ENCODE peak calls at places on chromosomes 5 and 9, in seven cellular contexts. C, Y, V, M, J, P and Z are unnamed samples.

GRCh38 chr5:14036947-14037346 is 92.5 kb upstream of the DNAH5 start:
- DNase-seq in C (no peak), V (peak), P (no peak), J (peak), M (peak), Y (no peak), Z (no peak)

GRCh38 chr9:87567047-87567446 is 69.4 kb downstream of the DAPK1 start:
- DNase-seq in V (no peak), C (peak), P (peak), Y (no peak), J (no peak), M (peak), Z (peak)

GRCh38 chr5:92504346-92504745 is 1076.7 kb downstream of the NR2F1-AS1 start:
- DNase-seq in V (peak), P (no peak), Y (no peak), J (no peak), M (no peak), C (no peak), Z (no peak)

GRCh38 chr5:139182528-139183296 is 15.5 kb downstream of the SIL1 start:
- DNase-seq in P (no peak), J (no peak), C (no peak), M (no peak), V (no peak), Y (no peak), Z (no peak)

GRCh38 chr5:80967500-80968181 is 7.5 kb downstream of the RASGRF2 start:
- DNase-seq in J (peak), M (peak), Y (no peak), P (no peak), V (peak), C (peak), Z (peak)

GRCh38 chr9:38009035-38009501 is 60.0 kb downstream of the SHB start:
- DNase-seq in J (no peak), C (no peak), V (no peak), Y (no peak), P (no peak), M (no peak), Z (no peak)

GRCh38 chr5:60677831-60678664 is 21.9 kb downstream of the DEPDC1B start:
- DNase-seq in V (peak), J (peak), P (peak), Y (no peak), M (peak), C (no peak), Z (no peak)

GRCh38 chr5:80141147-80141671 is 106.1 kb downstream of the THBS4 start:
- DNase-seq in J (no peak), V (no peak), M (peak), P (no peak), Y (peak), C (peak), Z (peak)

GRCh38 chr5:174793076-174793475 is 68.7 kb downstream of the MSX2 start:
- DNase-seq in P (no peak), V (no peak), M (no peak), J (no peak), Y (no peak), C (no peak), Z (no peak)

GRCh38 chr5:3593771-3594513 is 1.7 kb upstream of the IRX1 start:
- DNase-seq in C (no peak), P (no peak), Y (no peak), J (no peak), M (peak), V (peak), Z (no peak)

GRCh38 chr5:115098041-115098702 is 71.5 kb downstream of the TRIM36 start:
- DNase-seq in Y (peak), P (peak), M (peak), C (no peak), V (peak), J (peak), Z (peak)

GRCh38 chr5:132023258-132024116 is 12.0 kb upstream of the ACSL6 start:
- DNase-seq in P (no peak), C (no peak), M (no peak), Y (no peak), V (no peak), J (no peak), Z (no peak)

GRCh38 chr9:13427587-13427986 is 148.1 kb upstream of the MPDZ start:
- DNase-seq in C (no peak), J (peak), V (peak), Y (peak), M (peak), P (peak), Z (no peak)

GRCh38 chr9:17793713-17794622 is 215.1 kb downstream of the SH3GL2 start:
- DNase-seq in Y (no peak), M (peak), V (peak), J (no peak), P (no peak), C (no peak), Z (peak)

GRCh38 chr5:58401701-58402100 is 58.2 kb downstream of the PLK2 start:
- DNase-seq in Y (no peak), M (no peak), J (no peak), C (peak), P (no peak), V (no peak), Z (no peak)

GRCh38 chr9:82923410-82924242 is 139.3 kb downstream of the RASEF start:
- DNase-seq in V (peak), C (no peak), M (no peak), P (peak), Y (no peak), J (peak), Z (no peak)

GRCh38 chr5:29214821-29215220 is 1978.7 kb upstream of the CDH6 start:
- DNase-seq in V (no peak), C (no peak), Y (no peak), M (no peak), P (no peak), J (no peak), Z (no peak)

GRCh38 chr5:8844206-8844605 is 701.7 kb downstream of the SEMA5A start:
- DNase-seq in M (no peak), P (no peak), V (no peak), J (no peak), Y (no peak), C (no peak), Z (no peak)

GRCh38 chr5:134143431-134143830 is 28.9 kb downstream of the TCF7 start:
- DNase-seq in C (no peak), V (no peak), P (no peak), M (no peak), Y (no peak), J (no peak), Z (no peak)

GRCh38 chr5:142426129-142426641 is 101.4 kb upstream of the SPRY4 start:
- DNase-seq in P (peak), M (peak), Y (no peak), C (no peak), J (no peak), V (no peak), Z (no peak)

GRCh38 chr5:134162592-134162991 is 14.2 kb downstream of the SKP1 start:
- DNase-seq in J (no peak), P (no peak), C (no peak), Y (no peak), V (no peak), M (no peak), Z (no peak)

GRCh38 chr5:86463339-86463738 is 154.4 kb upstream of the COX7C start:
- DNase-seq in P (no peak), V (no peak), C (no peak), Y (no peak), J (no peak), M (no peak), Z (no peak)

GRCh38 chr5:176938472-176938871 is 39.3 kb upstream of the HK3 start:
- DNase-seq in C (no peak), J (no peak), Y (no peak), V (no peak), P (no peak), M (no peak), Z (no peak)

GRCh38 chr5:138339464-138339863 is 1.4 kb downstream of the FAM53C start:
- DNase-seq in C (no peak), P (no peak), Y (no peak), J (no peak), M (no peak), V (no peak), Z (no peak)

GRCh38 chr9:93577940-93578682 is 1.7 kb downstream of the PHF2 start:
- DNase-seq in Y (no peak), V (no peak), C (no peak), P (no peak), J (no peak), M (no peak), Z (peak)

GRCh38 chr5:72543365-72543764 is 36.2 kb upstream of the ZNF366 start:
- DNase-seq in C (no peak), P (no peak), M (peak), Y (no peak), V (peak), J (peak), Z (no peak)

GRCh38 chr5:68148096-68148495 is 67.5 kb upstream of the PIK3R1 start:
- DNase-seq in J (peak), Y (no peak), M (no peak), P (no peak), C (no peak), V (no peak), Z (no peak)